ENCODE peak calls at places on chromosome 7, in four cellular contexts. K is uterus; Q is CD8-positive, alpha-beta memory T cell; V is cardiac muscle cell. P is an unnamed sample. For H3K9me3, the result is how much of the 10 kb centered on the place peaks cover.

GRCh38 chr7:127536426-127537152 is 48.8 kb downstream of the GCC1 start:
- DNase-seq in K (no peak), Q (no peak), V (no peak), P (no peak)

GRCh38 chr7:86339051-86339450 is 304.7 kb upstream of the GRM3 start:
- DNase-seq in K (no peak), Q (no peak), V (no peak), P (no peak)

GRCh38 chr7:618539-619355 is 99.1 kb upstream of the PDGFA start:
- DNase-seq in K (no peak), Q (peak), V (no peak), P (no peak)

GRCh38 chr7:41579961-41580935 is 122.6 kb downstream of the INHBA start:
- DNase-seq in K (no peak), Q (no peak), V (peak), P (no peak)

GRCh38 chr7:22219036-22219435 is 137.9 kb downstream of the RAPGEF5 start:
- DNase-seq in K (no peak), Q (no peak), V (peak), P (no peak)

GRCh38 chr7:25832926-25833325 is 319.1 kb upstream of the NFE2L3 start:
- DNase-seq in K (no peak), Q (no peak), V (peak), P (no peak)

GRCh38 chr7:22675917-22676343 is 51.1 kb upstream of the IL6 start:
- DNase-seq in K (no peak), Q (peak), V (peak), P (no peak)

GRCh38 chr7:112937651-112938390 is 147.6 kb upstream of the TMEM168 start:
- DNase-seq in K (no peak), Q (no peak), V (peak), P (no peak)

GRCh38 chr7:75962607-75963382 is 31.6 kb downstream of the TMEM120A start:
- DNase-seq in K (no peak), Q (no peak), V (peak), P (no peak)

GRCh38 chr7:140641532-140642191 is 1.0 kb upstream of the DENND2A start:
- DNase-seq in K (no peak), Q (no peak), V (no peak), P (no peak)

GRCh38 chr7:128903621-128904361 is 6.7 kb downstream of the KCP start:
- DNase-seq in K (no peak), Q (no peak), V (no peak), P (peak)

GRCh38 chr7:18018296-18019205 is 9.1 kb downstream of the PRPS1L1 start:
- DNase-seq in K (no peak), Q (no peak), V (no peak), P (no peak)

GRCh38 chr7:25669300-25669781 is 441.1 kb upstream of the NPVF start:
- DNase-seq in K (no peak), Q (no peak), V (no peak), P (no peak)

GRCh38 chr7:26369519-26370385 is 78.1 kb downstream of the SNX10 start:
- DNase-seq in K (no peak), Q (peak), V (peak), P (no peak)

GRCh38 chr7:94182066-94182465 is 177.9 kb upstream of the BET1 start:
- DNase-seq in K (no peak), Q (no peak), V (peak), P (no peak)

GRCh38 chr7:45609180-45609579 is 35.0 kb downstream of the ADCY1 start:
- DNase-seq in K (no peak), Q (no peak), V (no peak), P (no peak)
- H3K9me3 ChIP-seq in K (under half), Q (under half), V (under half), P (under half)

DNA sequence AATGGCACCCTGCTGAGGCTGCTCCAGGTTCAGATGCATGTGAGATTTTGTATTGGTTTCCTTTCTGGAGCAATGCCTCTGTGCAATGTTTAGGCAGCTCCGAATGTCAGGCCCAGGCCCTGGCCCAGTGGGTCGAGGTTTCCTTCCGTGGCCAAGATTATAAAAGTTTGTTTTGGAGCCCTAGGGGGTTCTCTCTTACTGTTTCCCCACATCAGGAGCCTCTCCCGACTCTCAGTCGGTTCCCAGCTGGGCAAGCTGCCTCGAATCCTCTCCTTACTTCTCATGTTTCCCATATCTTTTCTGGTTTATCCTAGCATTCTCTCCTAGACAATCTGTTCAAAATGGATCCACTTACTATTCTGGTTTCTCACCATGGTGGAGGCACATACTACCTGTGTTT is 11.0 kb downstream of the TMEM140 start:
- DNase-seq in K (no peak), Q (no peak), V (no peak), P (no peak)
- H3K9me3 ChIP-seq in K (under half), Q (under half), V (under half), P (under half)

DNA sequence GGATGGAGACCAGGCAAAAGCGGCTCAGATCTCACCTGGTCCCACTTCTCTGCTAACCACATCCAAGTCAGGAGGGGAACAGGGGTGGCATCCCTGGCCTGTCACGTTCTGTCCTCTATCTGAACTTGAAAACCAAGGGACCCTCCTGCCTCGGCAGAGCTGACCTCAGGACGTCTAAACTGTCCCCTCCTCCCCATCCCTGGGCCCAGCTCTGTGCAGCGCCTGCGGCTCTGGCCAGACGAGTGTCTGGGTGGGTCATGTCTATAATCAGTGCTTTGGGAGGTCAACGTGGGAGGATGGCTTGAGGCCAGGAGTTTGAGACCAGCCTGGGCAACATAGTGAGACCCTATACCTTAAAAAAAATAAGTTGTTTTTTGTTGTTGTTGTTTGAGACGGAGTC is 70.0 kb upstream of the ZNF479 start:
- DNase-seq in K (no peak), Q (no peak), V (no peak), P (no peak)
- H3K9me3 ChIP-seq in K (under half), Q (under half), V (under half), P (under half)

GRCh38 chr7:156703773-156704482 is 63.4 kb downstream of the RNF32 start:
- DNase-seq in K (no peak), Q (no peak), V (no peak), P (no peak)
- H3K9me3 ChIP-seq in K (under half), Q (under half), V (under half), P (under half)

GRCh38 chr7:100071018-100071723 is 10.4 kb downstream of the ZNF3 start:
- DNase-seq in K (no peak), Q (no peak), V (no peak), P (no peak)

GRCh38 chr7:100069991-100070390 is 11.5 kb downstream of the ZNF3 start:
- DNase-seq in K (no peak), Q (no peak), V (no peak), P (no peak)

GRCh38 chr7:100075418-100075817 is 6.1 kb downstream of the ZNF3 start:
- DNase-seq in K (no peak), Q (no peak), V (no peak), P (no peak)

GRCh38 chr7:100077205-100077604 is 4.3 kb downstream of the ZNF3 start:
- DNase-seq in K (no peak), Q (no peak), V (no peak), P (no peak)

GRCh38 chr7:100072462-100072861 is 9.1 kb downstream of the ZNF3 start:
- DNase-seq in K (no peak), Q (no peak), V (no peak), P (no peak)
- H3K9me3 ChIP-seq in K (under half), Q (under half), V (under half), P (under half)

GRCh38 chr7:80974396-80975358 is 55.8 kb upstream of the SEMA3C start:
- DNase-seq in K (no peak), Q (no peak), V (no peak), P (no peak)

GRCh38 chr7:80981405-80981804 is 62.6 kb upstream of the SEMA3C start:
- DNase-seq in K (no peak), Q (no peak), V (no peak), P (no peak)

DNA sequence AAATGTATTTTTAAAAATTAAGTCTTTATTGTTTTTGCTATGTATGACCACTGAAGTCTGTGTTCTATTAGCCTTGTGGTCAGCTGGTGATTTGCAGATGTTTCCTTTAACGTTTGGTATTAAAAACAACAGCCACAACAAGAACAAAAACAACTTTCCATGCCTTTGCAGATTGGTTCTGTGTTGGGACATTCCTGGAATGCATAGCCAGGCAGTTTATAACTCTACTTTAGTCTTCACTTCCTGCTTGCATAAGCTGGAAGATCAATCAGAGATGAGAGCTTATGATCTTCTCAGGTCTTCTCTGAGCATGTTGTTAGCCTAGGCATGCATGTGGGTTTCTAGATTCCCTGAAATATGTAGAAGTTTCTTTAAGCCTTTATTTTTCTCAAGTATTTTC is 58.9 kb upstream of the SEMA3C start:
- DNase-seq in K (no peak), Q (no peak), V (no peak), P (no peak)
- H3K9me3 ChIP-seq in K (under half), Q (under half), V (under half), P (under half)

DNA sequence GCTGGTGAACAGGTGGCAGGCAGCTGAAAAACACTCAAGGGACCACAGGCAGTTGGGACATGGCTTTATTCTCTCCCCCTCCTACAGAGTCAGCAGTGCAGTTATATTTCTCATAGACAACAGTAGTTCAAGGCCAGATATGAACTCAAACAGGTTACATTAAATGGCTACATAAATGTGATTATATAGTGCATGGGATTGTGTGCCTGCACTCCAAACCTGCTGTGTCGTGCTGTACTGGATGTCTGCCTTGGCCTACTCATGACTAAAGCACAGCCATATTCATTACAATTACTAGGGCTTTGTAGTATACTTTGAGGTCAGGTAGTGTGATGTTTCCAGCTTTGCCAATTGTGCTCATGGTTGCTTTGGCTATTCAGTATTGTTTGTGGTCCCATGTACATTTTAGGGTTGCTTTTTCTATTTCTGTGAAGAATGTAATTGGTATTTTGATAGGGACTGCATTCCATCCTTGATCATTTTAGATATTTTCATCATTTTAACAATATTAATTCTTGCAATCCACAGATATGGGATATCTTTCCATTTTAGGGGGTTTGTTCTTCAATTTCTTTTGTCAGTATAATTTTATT is 393.6 kb downstream of the CNTNAP2 start:
- DNase-seq in K (no peak), Q (no peak), V (no peak), P (no peak)
- H3K9me3 ChIP-seq in K (under half), Q (under half), V (under half), P (under half)

P was measured in T-helper 17 cell.